ENCODE peak calls at places on chromosome 3, in four cellular contexts. C is tibial artery, Y is left ventricle myocardium inferior, E is testis. I is an unnamed sample.

GRCh38 chr3:10774129-10774670 is 41.8 kb upstream of the SLC6A11 start:
- DNase-seq in C (no peak), Y (no peak), E (no peak), I (peak)

GRCh38 chr3:126472277-126473006 is 3.2 kb downstream of the ZXDC start:
- DNase-seq in C (peak), Y (peak), E (peak), I (no peak)

GRCh38 chr3:16270855-16271254 is 5.8 kb downstream of the OXNAD1 start:
- DNase-seq in C (no peak), Y (no peak), E (no peak), I (no peak)

GRCh38 chr3:32313723-32314473 is 75.4 kb downstream of the CMTM8 start:
- DNase-seq in C (no peak), Y (no peak), E (no peak), I (no peak)

GRCh38 chr3:114307222-114307840 is 13.5 kb downstream of the TIGIT start:
- DNase-seq in C (no peak), Y (no peak), E (no peak), I (no peak)

GRCh38 chr3:139811331-139811730 is 123.7 kb upstream of the CLSTN2 start:
- DNase-seq in C (no peak), Y (no peak), E (no peak), I (no peak)

GRCh38 chr3:43691120-43692002 is 623 bp downstream of the ABHD5 start:
- DNase-seq in C (peak), Y (peak), E (peak), I (peak)

GRCh38 chr3:124351430-124352142 is 359.7 kb upstream of the ROPN1 start:
- DNase-seq in C (no peak), Y (no peak), E (peak), I (no peak)

GRCh38 chr3:131402391-131403039 is 20.9 kb downstream of the NUDT16 start:
- DNase-seq in C (no peak), Y (no peak), E (no peak), I (no peak)

GRCh38 chr3:56914646-56915045 is 112.9 kb upstream of the ARHGEF3 start:
- DNase-seq in C (no peak), Y (no peak), E (no peak), I (no peak)

GRCh38 chr3:142656595-142656994 is 60.4 kb downstream of the PLS1 start:
- DNase-seq in C (no peak), Y (no peak), E (no peak), I (no peak)

GRCh38 chr3:152780553-152780952 is 54.4 kb upstream of the P2RY1 start:
- DNase-seq in C (no peak), Y (no peak), E (no peak), I (no peak)

GRCh38 chr3:112818289-112818688 is 28.4 kb downstream of the CD200R1L start:
- DNase-seq in C (no peak), Y (no peak), E (no peak), I (no peak)

GRCh38 chr3:182460303-182460702 is 333.0 kb upstream of the ATP11B start:
- DNase-seq in C (no peak), Y (no peak), E (no peak), I (no peak)

GRCh38 chr3:188531210-188531609 is 377.3 kb downstream of the LPP start:
- DNase-seq in C (no peak), Y (no peak), E (no peak), I (no peak)

GRCh38 chr3:126465928-126466564 is 9.6 kb downstream of the ZXDC start:
- DNase-seq in C (peak), Y (no peak), E (no peak), I (no peak)

GRCh38 chr3:194097141-194097880 is 38.6 kb upstream of the HES1 start:
- DNase-seq in C (no peak), Y (no peak), E (no peak), I (no peak)

GRCh38 chr3:127786358-127787070 is 35.8 kb downstream of the MGLL start:
- DNase-seq in C (peak), Y (peak), E (peak), I (peak)

GRCh38 chr3:155853214-155854146 is 747 bp downstream of the SLC33A1 start:
- DNase-seq in C (no peak), Y (peak), E (peak), I (no peak)

GRCh38 chr3:48414376-48415250 is 15.3 kb downstream of the PLXNB1 start:
- DNase-seq in C (peak), Y (no peak), E (no peak), I (no peak)

GRCh38 chr3:89525597-89525996 is 418.2 kb downstream of the EPHA3 start:
- DNase-seq in C (no peak), Y (no peak), E (no peak), I (no peak)

GRCh38 chr3:105526349-105527111 is 159.8 kb downstream of the ALCAM start:
- DNase-seq in C (no peak), Y (no peak), E (no peak), I (no peak)

GRCh38 chr3:142962520-142963265 is 781 bp downstream of the PAQR9 start:
- DNase-seq in C (no peak), Y (no peak), E (peak), I (no peak)

GRCh38 chr3:105187340-105187739 is 179.4 kb upstream of the ALCAM start:
- DNase-seq in C (no peak), Y (no peak), E (no peak), I (no peak)

GRCh38 chr3:99872633-99873254 is 55.1 kb downstream of the CMSS1 start:
- DNase-seq in C (no peak), Y (no peak), E (no peak), I (no peak)

GRCh38 chr3:127157181-127157828 is 35.6 kb upstream of the PRR23E start:
- DNase-seq in C (peak), Y (no peak), E (no peak), I (no peak)

GRCh38 chr3:186002884-186003472 is 65.2 kb upstream of the TRA2B start:
- DNase-seq in C (no peak), Y (no peak), E (no peak), I (no peak)

GRCh38 chr3:59775781-59776270 is 726.0 kb upstream of the CFAP20DC start:
- DNase-seq in C (no peak), Y (no peak), E (no peak), I (no peak)

GRCh38 chr3:114363554-114364202 is 69.8 kb downstream of the TIGIT start:
- DNase-seq in C (no peak), Y (no peak), E (peak), I (no peak)

GRCh38 chr3:179299999-179300613 is 22.7 kb upstream of the ZNF639 start:
- DNase-seq in C (no peak), Y (no peak), E (no peak), I (peak)

GRCh38 chr3:146300756-146301155 is 49.9 kb upstream of the PLSCR4 start:
- DNase-seq in C (no peak), Y (no peak), E (no peak), I (no peak)

GRCh38 chr3:48301814-48302194 is 31.7 kb downstream of the SPINK8 start:
- DNase-seq in C (no peak), Y (no peak), E (peak), I (no peak)

GRCh38 chr3:108022316-108023150 is 68.3 kb downstream of the CD47 start:
- DNase-seq in C (no peak), Y (no peak), E (no peak), I (no peak)

GRCh38 chr3:162719684-162720341 is 1223.2 kb downstream of the OTOL1 start:
- DNase-seq in C (no peak), Y (no peak), E (no peak), I (no peak)

GRCh38 chr3:52498134-52499054 is 3.3 kb downstream of the STAB1 start:
- DNase-seq in C (peak), Y (peak), E (peak), I (no peak)

GRCh38 chr3:183775781-183776180 is 49.6 kb downstream of the MAP6D1 start:
- DNase-seq in C (no peak), Y (peak), E (peak), I (no peak)

GRCh38 chr3:34377961-34378360 is 579.5 kb downstream of the PDCD6IP start:
- DNase-seq in C (no peak), Y (no peak), E (no peak), I (peak)

GRCh38 chr3:156050918-156051317 is 69.5 kb upstream of the KCNAB1 start:
- DNase-seq in C (no peak), Y (no peak), E (no peak), I (no peak)

GRCh38 chr3:128210711-128211110 is 57.4 kb downstream of the EEFSEC start:
- DNase-seq in C (no peak), Y (no peak), E (no peak), I (no peak)

GRCh38 chr3:21059409-21059808 is 691.6 kb downstream of the ZNF385D start:
- DNase-seq in C (no peak), Y (no peak), E (no peak), I (no peak)

DNA sequence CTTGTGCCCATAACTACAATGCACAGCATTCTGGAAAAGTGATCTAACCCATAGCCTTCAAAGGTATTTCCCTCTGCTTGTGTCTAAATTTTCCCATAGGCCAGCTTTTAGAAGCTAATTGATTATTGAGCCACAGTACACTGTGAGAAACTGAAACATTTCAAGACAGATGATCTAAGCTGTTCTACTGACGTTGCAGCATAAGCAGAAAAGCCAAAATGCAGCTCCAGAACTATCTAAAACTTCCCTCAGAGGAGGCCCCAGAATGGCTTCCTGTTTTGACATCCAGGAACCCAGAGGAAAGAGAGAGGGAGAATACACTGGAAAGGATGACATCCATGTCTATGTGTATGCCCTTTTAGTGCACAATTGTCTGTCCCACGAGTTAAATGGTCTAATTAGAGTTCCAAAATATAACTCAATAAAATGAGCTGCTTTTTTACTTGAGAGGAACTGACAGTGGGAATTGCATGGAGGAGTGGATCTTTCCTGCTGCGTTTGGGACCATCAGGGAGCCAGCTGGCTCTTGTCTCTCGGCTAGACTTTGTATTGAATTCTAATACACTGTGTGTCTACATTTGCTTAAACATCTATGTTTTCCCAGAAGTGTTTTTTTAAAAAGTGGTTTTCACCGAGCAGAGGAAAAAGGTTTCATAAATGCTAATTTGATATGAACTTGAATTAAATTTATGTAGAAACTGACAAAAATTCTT is 688.1 kb downstream of the ZNF385D start:
- DNase-seq in C (no peak), Y (no peak), E (no peak), I (no peak)
- H3K27ac ChIP-seq in C (no peak), Y (peak), E (no peak), I (no peak)

GRCh38 chr3:172042136-172042535 is 2.8 kb downstream of the FNDC3B start:
- DNase-seq in C (no peak), Y (no peak), E (no peak), I (no peak)
- H3K4me3 ChIP-seq in C (peak), Y (peak), E (no peak), I (peak)

GRCh38 chr3:6216135-6216792 is 644.7 kb upstream of the GRM7 start:
- DNase-seq in C (no peak), Y (no peak), E (no peak), I (no peak)
- H3K27ac ChIP-seq in C (no peak), Y (no peak), E (no peak), I (no peak)

DNA sequence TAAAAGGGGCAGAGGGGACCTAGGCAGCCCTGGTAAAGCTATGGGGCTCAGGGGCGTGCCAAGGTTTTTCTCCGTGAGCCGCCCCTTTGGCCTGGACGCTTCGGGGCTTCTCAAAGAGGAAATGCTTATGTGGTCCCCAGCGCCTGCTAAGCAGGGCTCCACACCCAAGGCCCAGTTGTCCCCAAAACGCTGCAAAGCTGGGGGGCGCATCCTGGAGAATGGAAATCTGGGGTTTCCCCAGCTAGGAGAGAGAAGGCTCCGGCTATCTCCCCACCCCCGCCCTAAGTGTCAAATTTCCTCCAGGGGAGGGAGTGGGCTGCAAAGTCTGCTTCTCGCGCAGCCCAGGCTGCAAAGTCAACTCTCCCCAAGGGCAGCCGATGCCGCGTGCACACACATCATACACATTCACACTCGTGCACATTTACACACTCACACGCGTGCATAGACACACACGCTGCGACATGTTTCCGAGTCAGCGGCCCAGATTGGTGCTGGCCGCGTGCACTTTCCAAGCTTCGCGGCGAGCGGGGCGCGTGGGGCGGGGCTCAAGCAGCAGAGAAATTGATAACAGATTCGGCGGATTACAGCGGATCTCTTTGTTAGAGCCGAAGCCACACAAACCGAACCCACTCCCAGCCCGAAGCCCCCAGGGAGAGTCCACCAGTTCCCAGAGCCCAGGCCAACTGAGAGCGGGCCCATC is 4.5 kb downstream of the WNT5A start:
- DNase-seq in C (no peak), Y (no peak), E (peak), I (no peak)
- H3K4me3 ChIP-seq in C (no peak), Y (peak), E (peak), I (peak)

GRCh38 chr3:166111562-166111961 is 274.3 kb upstream of the BCHE start:
- DNase-seq in C (no peak), Y (no peak), E (no peak), I (no peak)
- H3K27ac ChIP-seq in C (no peak), Y (no peak), E (no peak), I (no peak)

DNA sequence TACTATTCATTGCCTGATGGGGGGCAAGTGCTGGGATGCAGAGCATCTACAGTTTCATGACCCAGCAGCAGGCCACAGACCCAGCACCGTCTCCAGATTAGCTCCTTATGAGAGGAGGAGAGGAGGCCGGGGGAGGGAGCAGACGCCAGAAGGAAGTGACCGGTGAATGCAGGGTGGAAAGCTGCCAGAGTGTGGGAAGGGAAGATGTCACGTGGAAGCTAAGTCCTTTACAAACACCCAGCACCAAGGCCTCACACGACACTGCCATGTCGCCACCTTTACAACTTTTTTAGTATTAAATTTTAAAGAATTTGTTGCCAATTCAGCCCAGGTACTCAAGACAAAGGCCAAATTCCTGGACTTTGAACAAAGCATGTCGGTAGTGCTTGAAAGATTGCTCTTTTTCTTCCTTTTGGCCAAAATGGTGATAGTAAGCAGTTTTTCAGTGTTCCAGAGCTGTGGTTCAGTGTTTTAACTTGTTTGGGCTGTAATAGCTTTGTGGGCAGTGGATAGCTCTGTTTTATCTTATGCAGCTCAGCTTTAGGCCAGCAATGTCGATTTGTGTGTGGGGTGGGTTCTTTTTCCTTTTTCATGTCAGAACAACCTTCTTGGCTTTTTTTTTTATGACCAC is 58.2 kb downstream of the ZBTB38 start:
- DNase-seq in C (peak), Y (peak), E (peak), I (no peak)
- H3K4me3 ChIP-seq in C (no peak), Y (peak), E (no peak), I (no peak)

GRCh38 chr3:71725279-71725991 is at the start of gene EIF4E3:
- DNase-seq in C (no peak), Y (peak), E (no peak), I (no peak)
- H3K27ac ChIP-seq in C (peak), Y (peak), E (peak), I (peak)

GRCh38 chr3:65895084-65895483 is 143.6 kb downstream of the MAGI1 start:
- DNase-seq in C (no peak), Y (no peak), E (no peak), I (no peak)
- H3K4me3 ChIP-seq in C (no peak), Y (no peak), E (no peak), I (no peak)

DNA sequence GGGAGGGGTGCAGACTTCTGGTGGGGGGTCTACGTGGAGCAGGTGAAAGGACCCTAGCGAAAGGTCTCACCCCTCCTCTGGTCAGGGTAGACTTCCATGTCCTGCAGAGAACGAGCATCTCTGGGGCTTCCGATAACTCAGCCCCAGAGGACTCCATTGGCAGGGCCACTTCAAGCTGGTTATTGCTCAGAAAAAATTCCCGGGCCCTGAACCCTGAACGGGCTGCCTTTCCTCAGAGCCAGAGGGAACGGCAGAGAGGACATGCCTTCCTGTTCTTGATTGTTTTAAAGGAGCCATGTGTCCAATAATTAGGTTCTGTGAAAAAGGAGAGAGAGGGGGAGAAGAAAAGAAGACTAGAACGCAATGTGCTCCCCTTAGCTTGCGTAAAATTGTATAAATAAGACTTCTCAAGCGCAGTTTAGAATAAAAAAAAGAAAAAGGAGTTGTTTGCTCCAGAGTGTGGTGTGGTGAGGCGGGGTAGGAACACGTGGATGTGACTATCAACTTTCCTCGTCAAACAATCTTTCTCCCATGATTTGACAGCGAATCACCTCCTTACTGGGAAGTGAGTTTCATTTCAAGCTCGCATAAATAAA is 193.4 kb upstream of the UBE2E1 start:
- DNase-seq in C (no peak), Y (peak), E (no peak), I (no peak)
- H3K27ac ChIP-seq in C (peak), Y (peak), E (peak), I (peak)